ENCODE peak calls at places on chromosomes 4 and X, in six cellular contexts. J is GM12878, U is K562, C is A549, F is HepG2, A is endothelial cell of umbilical vein. K is an unnamed sample.

GRCh38 chrX:16222123-16222522 is 54.8 kb downstream of the MAGEB17 start:
- DNase-seq in A (no peak), C (no peak), J (no peak), F (no peak), U (no peak), K (no peak)

GRCh38 chrX:19904778-19905367 is 17.5 kb upstream of the SH3KBP1 start:
- DNase-seq in F (peak; percentile 31), C (peak; percentile 60), U (peak; percentile 45), A (peak; percentile 24), J (no peak), K (peak; percentile 69)

GRCh38 chrX:4263005-4263404 is 549.6 kb upstream of the PRKX start:
- DNase-seq in U (no peak), J (no peak), C (peak; percentile 3), F (no peak), A (no peak), K (peak; percentile 14)

GRCh38 chr4:75338352-75338880 is 175.8 kb downstream of the RCHY1 start:
- DNase-seq in F (no peak), U (no peak), J (no peak), C (no peak), A (no peak), K (no peak)

GRCh38 chr4:1691737-1692373 is 7.7 kb upstream of the FAM53A start:
- DNase-seq in F (no peak), A (no peak), C (no peak), J (no peak), U (no peak), K (no peak)

GRCh38 chrX:123988423-123989116 is 27.1 kb downstream of the STAG2 start:
- DNase-seq in C (no peak), J (no peak), F (no peak), U (peak; percentile 69), A (no peak), K (no peak)

GRCh38 chr4:87589531-87589930 is 18.8 kb upstream of the DSPP start:
- DNase-seq in J (no peak), U (no peak), F (no peak), A (no peak), C (peak; percentile 29), K (peak; percentile 4)

GRCh38 chr4:159368320-159368719 is 265.4 kb downstream of the RAPGEF2 start:
- DNase-seq in F (no peak), J (no peak), C (no peak), A (no peak), U (no peak), K (no peak)

GRCh38 chr4:16360694-16361262 is 134.5 kb upstream of the TAPT1 start:
- DNase-seq in F (no peak), A (no peak), C (no peak), J (no peak), U (peak; percentile 4), K (no peak)

GRCh38 chr4:135552131-135552530 is 1350.5 kb upstream of the PABPC4L start:
- DNase-seq in A (no peak), F (no peak), U (no peak), C (no peak), J (no peak), K (no peak)

GRCh38 chr4:106864231-106864630 is 171.9 kb downstream of the DKK2 start:
- DNase-seq in F (no peak), C (no peak), U (no peak), J (no peak), A (no peak), K (no peak)

GRCh38 chr4:183576701-183577100 is 71.8 kb downstream of the ING2 start:
- DNase-seq in U (no peak), A (no peak), C (no peak), F (no peak), J (no peak), K (no peak)

GRCh38 chr4:60962286-60962685 is 237.8 kb upstream of the ADGRL3 start:
- DNase-seq in J (no peak), F (no peak), C (no peak), U (no peak), A (no peak), K (peak; percentile 4)

GRCh38 chrX:44828008-44828605 is 15.7 kb upstream of the DUSP21 start:
- DNase-seq in A (peak; percentile 24), F (no peak), U (peak; percentile 9), C (peak; percentile 69), J (no peak), K (no peak)

GRCh38 chr4:95165926-95166524 is 382.7 kb downstream of the UNC5C start:
- DNase-seq in C (peak; percentile 65), J (peak; percentile 17), A (peak; percentile 74), F (peak; percentile 54), U (peak; percentile 75), K (peak; percentile 65)

GRCh38 chr4:184061582-184061981 is 156.1 kb downstream of the ENPP6 start:
- DNase-seq in A (no peak), J (no peak), C (no peak), F (no peak), U (no peak), K (no peak)

GRCh38 chr4:112361181-112361791 is 64.1 kb downstream of the ALPK1 start:
- DNase-seq in F (peak; percentile 42), J (peak; percentile 82), C (peak; percentile 0), A (no peak), U (peak; percentile 8), K (peak; percentile 3)

GRCh38 chrX:10901290-10901633 is 209.9 kb upstream of the HCCS start:
- DNase-seq in F (no peak), J (no peak), U (no peak), C (no peak), A (peak; percentile 34), K (no peak)

GRCh38 chrX:103101280-103102042 is 8.5 kb upstream of the NXF3 start:
- DNase-seq in F (peak; percentile 39), C (no peak), U (peak; percentile 89), A (peak; percentile 29), J (no peak), K (no peak)

GRCh38 chr4:144948009-144948408 is 150.0 kb downstream of the ANAPC10 start:
- DNase-seq in A (no peak), U (no peak), C (no peak), J (no peak), F (peak; percentile 1), K (no peak)

GRCh38 chrX:28752330-28752729 is 165.1 kb downstream of the IL1RAPL1 start:
- DNase-seq in J (no peak), U (no peak), A (no peak), F (no peak), C (no peak), K (no peak)

GRCh38 chr4:86679441-86679840 is 85.3 kb downstream of the PTPN13 start:
- DNase-seq in C (no peak), U (no peak), A (no peak), F (no peak), J (no peak), K (no peak)

GRCh38 chr4:187602339-187603092 is 393.1 kb upstream of the ZFP42 start:
- DNase-seq in J (no peak), C (no peak), F (no peak), U (no peak), A (peak; percentile 77), K (no peak)

GRCh38 chr4:108369035-108369655 is 200.4 kb upstream of the LEF1 start:
- DNase-seq in F (no peak), J (no peak), U (no peak), A (no peak), C (no peak), K (no peak)

GRCh38 chrX:53128097-53128749 is 34.3 kb downstream of the KANTR start:
- DNase-seq in F (no peak), A (no peak), C (no peak), U (no peak), J (no peak), K (no peak)

DNA sequence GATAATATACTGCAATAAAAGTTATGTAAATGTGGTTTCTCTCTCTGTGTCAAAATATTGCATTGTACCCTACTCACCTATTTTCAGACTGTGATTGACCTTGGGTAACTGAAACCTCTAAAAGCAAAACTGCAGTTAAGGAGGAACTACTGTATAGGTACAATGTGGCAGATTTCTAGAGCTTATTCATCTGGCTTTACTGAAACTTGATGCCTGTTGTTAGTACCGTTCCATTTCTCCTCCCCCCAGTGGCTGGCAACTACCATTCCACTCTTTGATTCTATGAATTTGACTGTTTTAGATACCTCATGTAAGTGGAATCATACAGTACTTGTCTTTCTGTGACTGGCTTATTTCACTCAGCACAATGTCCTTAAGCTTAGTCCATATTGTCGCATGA is 61.9 kb downstream of the HOPX start:
- DNase-seq in U (no peak), A (peak; percentile 29), J (no peak), F (no peak), C (no peak), K (peak; percentile 6)
- TF ChIP-seq MAX in U (no peak), A (no peak), J (no peak), F (no peak), C (no peak), K (no peak)

GRCh38 chr4:182242793-182243192 is 409 bp upstream of the TENM3 start:
- DNase-seq in U (no peak), C (no peak), A (no peak), J (no peak), F (no peak), K (no peak)
- TF ChIP-seq MYC in U (no peak), C (no peak), A (no peak), J (no peak), F (no peak), K (no peak)

DNA sequence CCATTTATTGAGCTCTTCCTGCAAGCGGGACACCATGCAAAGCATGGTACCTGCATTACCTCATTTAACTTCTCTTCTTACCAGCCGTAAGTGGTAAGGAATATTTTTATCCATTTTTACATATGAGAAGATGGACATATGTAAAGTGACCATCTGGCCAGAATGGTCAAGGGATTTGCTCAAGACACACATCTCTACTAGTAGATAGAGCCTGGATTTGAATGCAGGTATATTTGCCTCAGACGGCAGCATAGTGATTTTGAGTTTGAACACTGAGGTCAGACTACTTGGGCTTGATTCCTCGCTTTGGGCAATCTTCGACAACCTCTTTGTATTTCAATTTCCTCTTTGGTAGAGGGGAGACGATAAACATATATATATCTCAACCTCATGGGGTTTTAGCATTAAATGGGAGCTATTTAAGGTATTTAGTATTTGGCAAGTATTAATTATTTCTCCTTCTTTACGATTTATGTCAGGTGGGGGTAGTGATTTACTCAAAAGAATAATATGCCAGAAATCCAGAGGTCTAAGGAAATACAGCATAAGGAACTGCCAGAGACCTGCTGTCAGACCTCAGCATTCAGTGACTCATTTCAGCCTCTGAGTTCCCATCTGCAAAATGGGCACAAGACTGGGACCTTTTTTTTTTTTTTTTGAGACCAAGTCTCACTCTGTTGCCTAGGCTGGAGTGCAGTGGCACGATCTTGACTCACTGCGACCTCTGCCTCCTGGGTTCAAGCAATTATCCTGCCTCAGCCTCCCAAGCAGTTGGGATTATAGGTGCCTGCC is 34.6 kb upstream of the CHRNA9 start:
- DNase-seq in F (no peak), A (no peak), J (no peak), C (no peak), U (no peak), K (no peak)
- H3K4me3 ChIP-seq in F (no peak overlapping the region), A (no peak overlapping the region), J (no peak overlapping the region), C (no peak overlapping the region), U (no peak overlapping the region), K (no peak overlapping the region)

DNA sequence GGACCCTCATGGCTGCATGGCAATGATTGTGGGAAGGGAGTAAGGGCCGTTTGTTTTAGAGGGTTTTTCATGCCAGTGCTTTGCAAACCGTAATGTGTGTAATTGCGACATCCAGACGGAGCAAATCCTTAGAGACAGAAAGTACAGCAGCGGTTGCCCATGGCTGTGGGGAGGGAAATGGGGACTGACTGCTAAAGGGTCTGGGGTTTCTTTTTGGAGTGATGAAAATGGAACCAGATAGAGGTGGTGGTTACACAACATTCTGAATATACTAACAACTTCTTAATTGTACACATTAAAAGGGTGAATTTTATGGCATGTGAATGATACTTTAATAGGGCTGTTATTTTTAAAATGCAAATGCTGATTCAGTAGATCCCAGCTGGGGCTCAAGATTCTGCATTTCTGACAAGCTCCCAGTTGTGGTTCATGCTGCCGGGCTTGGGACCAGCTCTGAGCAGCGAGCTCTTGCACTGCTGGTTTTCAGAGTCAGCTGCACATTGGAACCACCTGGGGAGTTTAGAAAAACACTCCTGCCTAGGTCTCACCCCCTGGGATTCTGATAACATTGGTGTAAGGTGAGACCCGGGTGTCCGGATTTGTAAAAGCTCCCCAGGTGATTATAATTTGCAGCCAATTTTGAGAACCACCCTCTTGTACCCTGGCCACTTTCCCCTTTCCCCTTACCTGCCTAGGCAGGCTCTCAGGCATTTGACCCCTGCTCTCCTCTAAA is 47.7 kb downstream of the PRPS1 start:
- DNase-seq in C (no peak), F (no peak), A (no peak), J (no peak), U (peak; percentile 24), K (peak; percentile 93)
- TF ChIP-seq MAX in C (no peak), F (no peak), A (no peak), J (no peak), U (no peak), K (peak; percentile 75)